ENCODE peak calls at places on chromosomes 6 and 20, in eight cellular contexts. E, X, M, C, Q, T, D and L are unnamed samples. For H3K4me1, the result is how much of the 10 kb centered on the place peaks cover.

GRCh38 chr6:170423030-170423429 is 116.5 kb downstream of the FAM120B start:
- DNase-seq in T (no peak), Q (no peak), C (no peak), E (no peak), D (no peak), X (no peak), M (no peak), L (no peak)

GRCh38 chr6:165967768-165968408 is 199.8 kb downstream of the TBXT start:
- DNase-seq in T (no peak), E (no peak), X (no peak), Q (no peak), C (no peak), D (no peak), M (no peak), L (no peak)

GRCh38 chr20:38275815-38276550 is 15.4 kb upstream of the KIAA1755 start:
- DNase-seq in T (no peak), D (no peak), M (no peak), X (no peak), C (no peak), Q (no peak), E (no peak), L (peak)

GRCh38 chr6:44527191-44527960 is 139.9 kb downstream of the CDC5L start:
- DNase-seq in Q (no peak), D (no peak), E (no peak), M (no peak), X (no peak), C (no peak), T (no peak), L (no peak)

GRCh38 chr20:38029453-38029852 is 3.8 kb downstream of the TTI1 start:
- DNase-seq in E (no peak), M (no peak), C (no peak), X (no peak), Q (no peak), D (no peak), T (no peak), L (no peak)

GRCh38 chr6:29926081-29926794 is 16.1 kb upstream of the HLA-A start:
- DNase-seq in T (no peak), Q (no peak), X (peak), C (no peak), E (no peak), M (no peak), D (peak), L (no peak)

GRCh38 chr20:37598611-37599342 is 71.1 kb upstream of the BLCAP start:
- DNase-seq in T (no peak), E (no peak), M (no peak), X (no peak), D (no peak), Q (no peak), C (no peak), L (no peak)

GRCh38 chr6:163199371-163199770 is 215.1 kb upstream of the QKI start:
- DNase-seq in D (no peak), T (no peak), M (no peak), X (no peak), Q (no peak), E (no peak), C (no peak), L (no peak)

GRCh38 chr6:111721677-111722219 is 116.1 kb upstream of the TRAF3IP2 start:
- DNase-seq in E (peak), C (peak), M (no peak), D (no peak), X (no peak), T (no peak), Q (no peak), L (no peak)

GRCh38 chr6:105926318-105926717 is 159.8 kb upstream of the PRDM1 start:
- DNase-seq in M (no peak), Q (no peak), C (no peak), T (no peak), X (no peak), E (no peak), D (no peak), L (no peak)

GRCh38 chr6:31886426-31887068 is 7.8 kb upstream of the SLC44A4 start:
- DNase-seq in M (no peak), X (no peak), T (no peak), C (no peak), D (no peak), E (no peak), Q (peak), L (no peak)

GRCh38 chr6:31883699-31884098 is 4.9 kb upstream of the SLC44A4 start:
- DNase-seq in C (no peak), E (no peak), X (no peak), M (no peak), T (no peak), Q (no peak), D (no peak), L (no peak)

GRCh38 chr6:31882344-31882743 is 3.5 kb upstream of the SLC44A4 start:
- DNase-seq in X (peak), E (no peak), T (no peak), Q (peak), D (no peak), M (no peak), C (no peak), L (peak)

GRCh38 chr6:31887173-31887572 is 8.4 kb upstream of the SLC44A4 start:
- DNase-seq in T (no peak), E (no peak), D (no peak), C (no peak), X (no peak), Q (no peak), M (no peak), L (no peak)

DNA sequence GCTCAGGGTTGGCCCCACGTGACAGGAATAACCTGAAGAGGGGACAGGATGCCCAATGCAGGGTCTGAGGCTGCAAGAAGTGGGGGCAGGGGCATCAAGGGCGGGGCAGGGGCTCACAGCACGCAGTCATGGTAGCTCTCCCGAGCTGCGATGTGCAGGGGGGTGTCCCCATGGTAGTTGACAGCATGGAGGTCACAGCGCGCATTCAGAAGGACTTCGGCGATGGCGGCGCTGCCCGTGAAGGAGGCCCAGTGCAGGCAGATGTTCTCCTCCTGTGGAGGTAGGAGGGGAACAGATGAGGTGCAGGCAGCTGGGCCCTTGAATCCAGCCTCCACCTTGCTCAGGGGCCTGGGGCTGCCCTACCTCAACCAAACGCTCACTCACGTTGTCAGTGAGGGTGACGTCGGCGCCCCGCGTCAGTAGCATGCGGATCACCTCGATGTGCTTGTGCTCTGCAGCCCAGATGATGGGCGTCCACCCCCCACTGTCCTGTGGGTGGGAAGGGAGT is 5.8 kb upstream of the SLC44A4 start:
- DNase-seq in E (no peak), C (no peak), Q (peak), T (no peak), X (no peak), M (no peak), D (no peak), L (no peak)
- H3K4me1 ChIP-seq in E (under half), C (under half), Q (under half), T (under half), X (under half), M (under half), D (under half), L (under half)

DNA sequence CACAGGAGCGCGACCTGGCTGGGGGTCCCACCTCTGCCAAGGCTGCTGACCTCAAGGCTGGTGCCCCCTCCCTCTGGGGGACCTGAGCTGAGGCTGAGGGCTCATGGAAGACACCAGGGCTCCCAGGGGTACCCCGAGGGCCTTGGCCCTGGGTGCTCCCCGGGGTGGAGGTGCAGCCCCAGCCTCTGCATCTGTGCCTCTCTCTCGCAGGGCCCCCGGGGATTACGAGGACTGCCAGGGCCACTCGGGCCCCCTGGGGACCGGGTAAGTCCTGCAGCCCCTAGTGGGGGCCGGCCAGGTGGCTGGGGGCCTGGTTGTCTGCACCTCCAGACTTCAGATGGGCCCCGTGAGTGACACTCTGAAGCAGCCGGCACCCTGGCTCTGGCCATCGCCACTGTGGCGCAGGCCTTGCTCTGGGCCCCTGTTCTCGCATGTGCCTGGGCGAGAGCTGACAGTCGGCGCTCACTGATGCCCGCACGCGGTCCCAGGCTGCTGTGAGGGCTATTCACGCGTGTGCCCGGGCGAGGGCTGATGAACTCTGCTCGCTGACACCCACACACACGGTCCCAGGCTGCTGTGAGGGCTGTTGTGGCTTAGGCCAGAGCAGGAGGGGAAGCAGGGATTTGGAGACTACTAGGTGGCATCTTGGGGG is 9.3 kb downstream of the COL9A3 start:
- DNase-seq in Q (peak), M (no peak), X (no peak), C (no peak), T (no peak), E (no peak), D (no peak), L (no peak)
- H3K4me1 ChIP-seq in Q (under half), M (under half), X (under half), C (under half), T (under half), E (under half), D (under half), L (under half)

GRCh38 chr6:145668844-145669243 is 66.5 kb downstream of the EPM2A start:
- DNase-seq in D (no peak), T (no peak), M (no peak), X (no peak), Q (no peak), C (no peak), E (no peak), L (no peak)
- H3K4me1 ChIP-seq in D (under half), T (under half), M (under half), X (under half), Q (under half), C (under half), E (under half), L (under half)

GRCh38 chr20:1628621-1629020 is 8.8 kb upstream of the SIRPB1 start:
- DNase-seq in C (no peak), M (no peak), T (no peak), Q (no peak), D (no peak), E (no peak), X (no peak), L (no peak)
- H3K4me1 ChIP-seq in C (under half), M (under half), T (under half), Q (under half), D (under half), E (under half), X (under half), L (under half)

GRCh38 chr20:53778736-53779135 is 185.1 kb upstream of the ZNF217 start:
- DNase-seq in T (no peak), Q (peak), C (no peak), M (no peak), E (no peak), X (no peak), D (no peak), L (no peak)
- H3K4me1 ChIP-seq in T (under half), Q (under half), C (under half), M (under half), E (under half), X (under half), D (under half), L (under half)

GRCh38 chr20:36482044-36482473 is 59.3 kb upstream of the MYL9 start:
- DNase-seq in T (no peak), M (no peak), Q (no peak), D (no peak), X (no peak), E (no peak), C (no peak), L (no peak)

GRCh38 chr20:36483205-36483918 is 58.0 kb upstream of the MYL9 start:
- DNase-seq in D (no peak), E (no peak), C (no peak), X (no peak), M (no peak), T (no peak), Q (no peak), L (no peak)

GRCh38 chr20:36481380-36482043 is 59.8 kb upstream of the MYL9 start:
- DNase-seq in T (no peak), C (no peak), D (no peak), Q (no peak), E (no peak), M (no peak), X (no peak), L (no peak)

GRCh38 chr20:36485286-36485685 is 56.0 kb upstream of the MYL9 start:
- DNase-seq in E (no peak), T (no peak), D (no peak), X (no peak), M (no peak), Q (no peak), C (no peak), L (no peak)

DNA sequence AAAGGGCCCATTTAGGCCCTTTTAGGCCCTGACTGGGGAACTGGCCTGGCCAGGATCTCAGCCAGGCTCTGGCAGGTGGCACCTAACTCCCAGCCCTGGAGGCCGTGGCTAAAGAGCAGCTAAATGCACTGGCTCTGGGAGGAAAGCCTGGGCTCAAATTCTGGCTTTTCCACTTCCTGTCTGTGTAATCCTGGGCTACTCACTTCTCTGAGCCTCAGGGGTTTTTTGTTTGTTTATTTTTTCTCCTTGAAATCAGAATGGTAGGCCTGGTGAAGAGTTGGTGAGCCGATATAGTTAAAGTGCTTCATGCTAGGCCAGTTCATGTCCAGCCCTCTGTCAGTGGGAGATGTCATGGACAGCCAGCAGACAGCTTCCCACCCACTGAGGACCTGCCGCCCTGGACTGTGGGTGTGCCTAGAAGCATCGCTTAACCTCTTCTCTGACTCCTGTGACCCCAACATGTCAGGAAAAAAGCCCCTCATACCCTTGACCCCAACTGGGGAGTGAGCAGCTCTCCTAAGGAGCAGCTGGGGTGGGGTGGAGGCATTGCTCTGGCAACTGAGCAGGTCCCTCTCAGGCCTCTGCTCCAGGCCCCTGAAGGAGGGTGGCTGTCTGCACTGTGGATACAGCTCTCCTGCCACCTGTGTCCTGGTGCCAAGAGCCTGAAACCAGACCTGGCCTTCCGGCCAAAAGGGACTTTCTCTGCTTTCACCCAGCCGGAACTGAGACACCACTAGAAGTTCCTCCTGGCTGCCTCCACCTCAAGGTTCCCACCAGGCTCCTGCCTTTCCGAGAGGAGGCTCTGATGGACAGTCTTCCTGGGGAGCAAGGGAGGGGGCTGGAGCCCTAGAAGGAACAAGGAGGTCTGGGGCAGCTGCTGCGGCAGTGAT is 57.2 kb upstream of the MYL9 start:
- DNase-seq in E (no peak), Q (no peak), X (no peak), D (no peak), M (no peak), C (no peak), T (no peak), L (peak)
- H3K4me1 ChIP-seq in E (under half), Q (under half), X (under half), D (under half), M (under half), C (under half), T (half or more), L (under half)

GRCh38 chr6:42781811-42782688 is at the start of gene BICRAL:
- DNase-seq in E (peak), Q (peak), X (peak), C (peak), M (peak), D (peak), T (no peak), L (peak)

GRCh38 chr6:42784739-42785498 is 3.1 kb downstream of the BICRAL start:
- DNase-seq in T (no peak), X (no peak), C (no peak), D (no peak), E (no peak), Q (no peak), M (peak), L (no peak)

GRCh38 chr6:42782689-42783176 is 881 bp downstream of the BICRAL start:
- DNase-seq in X (peak), T (no peak), M (peak), E (peak), C (peak), D (peak), Q (peak), L (peak)

GRCh38 chr6:42783876-42784738 is 2.3 kb downstream of the BICRAL start:
- DNase-seq in E (no peak), M (no peak), T (no peak), C (no peak), X (no peak), Q (no peak), D (no peak), L (peak)

GRCh38 chr6:42783177-42783875 is 1.5 kb downstream of the BICRAL start:
- DNase-seq in M (peak), C (peak), T (no peak), D (peak), X (peak), Q (peak), E (peak), L (peak)
- H3K4me1 ChIP-seq in M (half or more), C (under half), T (half or more), D (under half), X (under half), Q (under half), E (under half), L (under half)

GRCh38 chr6:144159231-144159630 is 8.9 kb downstream of the STX11 start:
- DNase-seq in D (no peak), X (no peak), T (no peak), E (no peak), Q (no peak), C (no peak), M (no peak), L (no peak)

GRCh38 chr6:144161970-144162369 is 11.7 kb downstream of the STX11 start:
- DNase-seq in T (no peak), C (no peak), E (no peak), D (no peak), M (no peak), Q (no peak), X (no peak), L (no peak)

GRCh38 chr6:144158133-144158532 is 7.8 kb downstream of the STX11 start:
- DNase-seq in C (peak), Q (no peak), E (no peak), D (no peak), M (no peak), X (peak), T (no peak), L (peak)

GRCh38 chr6:144159727-144160126 is 9.4 kb downstream of the STX11 start:
- DNase-seq in C (no peak), E (no peak), Q (no peak), M (no peak), T (no peak), D (no peak), X (no peak), L (no peak)

GRCh38 chr6:144160452-144160851 is 10.1 kb downstream of the STX11 start:
- DNase-seq in C (no peak), T (no peak), X (no peak), D (no peak), M (no peak), Q (no peak), E (no peak), L (no peak)
- H3K4me1 ChIP-seq in C (under half), T (under half), X (under half), D (under half), M (under half), Q (under half), E (under half), L (under half)

DNA sequence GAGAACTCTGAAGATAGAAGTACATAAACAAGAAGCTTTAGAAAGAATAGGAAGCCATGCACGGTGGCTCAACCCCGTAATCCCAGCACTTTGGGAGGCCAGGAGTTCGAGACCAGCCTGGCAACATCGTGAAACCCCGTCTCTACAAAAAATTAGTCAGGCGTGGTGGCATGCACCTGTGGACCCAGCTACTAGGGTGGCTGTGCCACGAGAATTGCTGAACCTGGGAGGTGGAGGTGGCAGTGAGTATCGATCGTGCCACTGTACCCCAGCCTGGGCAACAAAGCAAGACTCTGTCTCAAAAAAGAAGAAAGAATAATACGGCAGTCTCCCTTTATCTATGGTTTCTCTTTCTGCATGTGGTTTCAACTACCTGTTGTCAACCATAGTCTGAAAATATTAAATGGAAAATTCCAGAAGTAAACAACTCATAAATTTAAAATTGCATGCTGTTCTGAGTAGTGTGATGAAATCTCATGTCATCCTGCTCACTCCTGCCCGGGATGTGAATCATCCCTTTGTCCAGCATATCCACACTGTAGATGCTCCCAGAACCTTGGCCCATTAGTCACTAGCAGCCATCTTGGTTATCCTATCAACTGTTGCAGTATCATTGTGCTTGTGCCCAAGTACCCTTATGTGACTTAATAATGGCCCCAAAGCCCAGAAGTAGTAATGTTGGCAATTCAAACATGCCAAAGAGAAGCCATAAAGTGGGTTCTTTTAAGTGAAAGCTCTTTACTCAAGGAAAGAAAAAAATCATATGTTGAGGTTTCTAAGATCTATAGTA is 22.1 kb downstream of the DEK start:
- DNase-seq in E (no peak), C (no peak), Q (no peak), M (no peak), X (no peak), D (no peak), T (no peak), L (peak)
- H3K4me1 ChIP-seq in E (under half), C (under half), Q (under half), M (under half), X (under half), D (under half), T (under half), L (under half)